ENCODE peak calls at places on chromosomes 2 and 18, in seven cellular contexts. One of them, this sample, is unnamed.

GRCh38 chr18:21163647-21164625 is 52.3 kb upstream of the ROCK1 start:
- DNase-seq in NCI-H1105: no peak
- DNase-seq in COR-L47: no peak
- DNase-seq in endothelial cell of umbilical vein: no peak
- DNase-seq in RWPE1: peak; percentile 54
- DNase-seq in amniotic stem cell: peak; percentile 65
- DNase-seq in GM23248: peak; percentile 93
- DNase-seq in this sample: no peak

GRCh38 chr18:36724591-36725001 is 104.2 kb downstream of the TPGS2 start:
- DNase-seq in NCI-H1105: no peak
- DNase-seq in COR-L47: no peak
- DNase-seq in endothelial cell of umbilical vein: no peak
- DNase-seq in RWPE1: no peak
- DNase-seq in amniotic stem cell: no peak
- DNase-seq in GM23248: peak; percentile 60
- DNase-seq in this sample: no peak

GRCh38 chr2:84906900-84907714 is 1.7 kb downstream of the TMSB10 start:
- DNase-seq in NCI-H1105: no peak
- DNase-seq in COR-L47: peak; percentile 55
- DNase-seq in endothelial cell of umbilical vein: peak; percentile 72
- DNase-seq in RWPE1: peak; percentile 90
- DNase-seq in amniotic stem cell: peak; percentile 56
- DNase-seq in GM23248: peak; percentile 91
- DNase-seq in this sample: peak; percentile 84

GRCh38 chr2:239269173-239269865 is 131.5 kb downstream of the HDAC4 start:
- DNase-seq in NCI-H1105: no peak
- DNase-seq in COR-L47: no peak
- DNase-seq in endothelial cell of umbilical vein: no peak
- DNase-seq in RWPE1: no peak
- DNase-seq in amniotic stem cell: no peak
- DNase-seq in GM23248: peak; percentile 22
- DNase-seq in this sample: no peak

GRCh38 chr2:56088411-56088810 is 95.4 kb upstream of the CCDC85A start:
- DNase-seq in NCI-H1105: no peak
- DNase-seq in COR-L47: no peak
- DNase-seq in endothelial cell of umbilical vein: no peak
- DNase-seq in RWPE1: no peak
- DNase-seq in amniotic stem cell: no peak
- DNase-seq in GM23248: peak; percentile 16
- DNase-seq in this sample: no peak

GRCh38 chr2:75647771-75648170 is 1.2 kb downstream of the MRPL19 start:
- DNase-seq in NCI-H1105: no peak
- DNase-seq in COR-L47: no peak
- DNase-seq in endothelial cell of umbilical vein: no peak
- DNase-seq in RWPE1: no peak
- DNase-seq in amniotic stem cell: no peak
- DNase-seq in GM23248: peak; percentile 38
- DNase-seq in this sample: no peak

GRCh38 chr2:201432038-201432437 is 19.2 kb downstream of the TRAK2 start:
- DNase-seq in NCI-H1105: no peak
- DNase-seq in COR-L47: no peak
- DNase-seq in endothelial cell of umbilical vein: peak; percentile 74
- DNase-seq in RWPE1: peak; percentile 51
- DNase-seq in amniotic stem cell: peak; percentile 65
- DNase-seq in GM23248: peak; percentile 64
- DNase-seq in this sample: no peak

GRCh38 chr18:22710628-22711380 is 222.3 kb upstream of the RBBP8 start:
- DNase-seq in NCI-H1105: no peak
- DNase-seq in COR-L47: no peak
- DNase-seq in endothelial cell of umbilical vein: peak; percentile 60
- DNase-seq in RWPE1: peak; percentile 75
- DNase-seq in amniotic stem cell: no peak
- DNase-seq in GM23248: peak; percentile 59
- DNase-seq in this sample: no peak

GRCh38 chr2:45802739-45803138 is 151.3 kb downstream of the PRKCE start:
- DNase-seq in NCI-H1105: no peak
- DNase-seq in COR-L47: no peak
- DNase-seq in endothelial cell of umbilical vein: no peak
- DNase-seq in RWPE1: no peak
- DNase-seq in amniotic stem cell: no peak
- DNase-seq in GM23248: no peak
- DNase-seq in this sample: no peak

GRCh38 chr2:172181840-172182239 is 79.1 kb upstream of the DLX2 start:
- DNase-seq in NCI-H1105: no peak
- DNase-seq in COR-L47: no peak
- DNase-seq in endothelial cell of umbilical vein: no peak
- DNase-seq in RWPE1: no peak
- DNase-seq in amniotic stem cell: no peak
- DNase-seq in GM23248: peak; percentile 15
- DNase-seq in this sample: no peak

GRCh38 chr18:56716692-56717146 is 65.6 kb downstream of the WDR7 start:
- DNase-seq in NCI-H1105: no peak
- DNase-seq in COR-L47: no peak
- DNase-seq in endothelial cell of umbilical vein: no peak
- DNase-seq in RWPE1: no peak
- DNase-seq in amniotic stem cell: no peak
- DNase-seq in GM23248: no peak
- DNase-seq in this sample: no peak

GRCh38 chr2:9892236-9892635 is 49.0 kb downstream of the TAF1B start:
- DNase-seq in NCI-H1105: no peak
- DNase-seq in COR-L47: no peak
- DNase-seq in endothelial cell of umbilical vein: no peak
- DNase-seq in RWPE1: no peak
- DNase-seq in amniotic stem cell: no peak
- DNase-seq in GM23248: no peak
- DNase-seq in this sample: no peak

GRCh38 chr18:80133124-80133523 is 24.1 kb downstream of the ADNP2 start:
- DNase-seq in NCI-H1105: no peak
- DNase-seq in COR-L47: no peak
- DNase-seq in endothelial cell of umbilical vein: no peak
- DNase-seq in RWPE1: no peak
- DNase-seq in amniotic stem cell: no peak
- DNase-seq in GM23248: no peak
- DNase-seq in this sample: no peak

GRCh38 chr2:164981217-164981990 is 26.1 kb upstream of the SLC38A11 start:
- DNase-seq in NCI-H1105: no peak
- DNase-seq in COR-L47: no peak
- DNase-seq in endothelial cell of umbilical vein: peak; percentile 46
- DNase-seq in RWPE1: no peak
- DNase-seq in amniotic stem cell: no peak
- DNase-seq in GM23248: peak; percentile 58
- DNase-seq in this sample: no peak

GRCh38 chr2:34104601-34105000 is 505.5 kb upstream of the FAM98A start:
- DNase-seq in NCI-H1105: no peak
- DNase-seq in COR-L47: no peak
- DNase-seq in endothelial cell of umbilical vein: peak; percentile 75
- DNase-seq in RWPE1: peak; percentile 42
- DNase-seq in amniotic stem cell: no peak
- DNase-seq in GM23248: peak; percentile 59
- DNase-seq in this sample: peak; percentile 46

GRCh38 chr2:23053580-23053979 is 331.4 kb upstream of the KLHL29 start:
- DNase-seq in NCI-H1105: no peak
- DNase-seq in COR-L47: peak; percentile 14
- DNase-seq in endothelial cell of umbilical vein: no peak
- DNase-seq in RWPE1: no peak
- DNase-seq in amniotic stem cell: no peak
- DNase-seq in GM23248: no peak
- DNase-seq in this sample: no peak

GRCh38 chr2:237952851-237953250 is 14.0 kb upstream of the UBE2F start:
- DNase-seq in NCI-H1105: no peak
- DNase-seq in COR-L47: no peak
- DNase-seq in endothelial cell of umbilical vein: no peak
- DNase-seq in RWPE1: no peak
- DNase-seq in amniotic stem cell: no peak
- DNase-seq in GM23248: no peak
- DNase-seq in this sample: no peak

GRCh38 chr2:133789743-133790142 is 221.5 kb upstream of the NCKAP5 start:
- DNase-seq in NCI-H1105: no peak
- DNase-seq in COR-L47: no peak
- DNase-seq in endothelial cell of umbilical vein: no peak
- DNase-seq in RWPE1: no peak
- DNase-seq in amniotic stem cell: no peak
- DNase-seq in GM23248: no peak
- DNase-seq in this sample: no peak

GRCh38 chr18:68803371-68803770 is 5.5 kb downstream of the CCDC102B start:
- DNase-seq in NCI-H1105: no peak
- DNase-seq in COR-L47: no peak
- DNase-seq in endothelial cell of umbilical vein: no peak
- DNase-seq in RWPE1: no peak
- DNase-seq in amniotic stem cell: no peak
- DNase-seq in GM23248: peak; percentile 73
- DNase-seq in this sample: no peak

GRCh38 chr2:234249873-234250272 is 199.4 kb downstream of the SPP2 start:
- DNase-seq in NCI-H1105: no peak
- DNase-seq in COR-L47: no peak
- DNase-seq in endothelial cell of umbilical vein: peak; percentile 36
- DNase-seq in RWPE1: peak; percentile 84
- DNase-seq in amniotic stem cell: no peak
- DNase-seq in GM23248: peak; percentile 88
- DNase-seq in this sample: no peak

GRCh38 chr18:55794288-55795052 is 206.5 kb upstream of the TCF4 start:
- DNase-seq in NCI-H1105: no peak
- DNase-seq in COR-L47: no peak
- DNase-seq in endothelial cell of umbilical vein: no peak
- DNase-seq in RWPE1: no peak
- DNase-seq in amniotic stem cell: no peak
- DNase-seq in GM23248: peak; percentile 36
- DNase-seq in this sample: no peak

GRCh38 chr2:95721726-95722125 is 129.9 kb downstream of the TRIM43 start:
- DNase-seq in NCI-H1105: no peak
- DNase-seq in COR-L47: no peak
- DNase-seq in endothelial cell of umbilical vein: no peak
- DNase-seq in RWPE1: no peak
- DNase-seq in amniotic stem cell: no peak
- DNase-seq in GM23248: no peak
- DNase-seq in this sample: no peak

GRCh38 chr2:43068730-43069517 is 157.5 kb downstream of the ZFP36L2 start:
- DNase-seq in NCI-H1105: no peak
- DNase-seq in COR-L47: no peak
- DNase-seq in endothelial cell of umbilical vein: no peak
- DNase-seq in RWPE1: no peak
- DNase-seq in amniotic stem cell: no peak
- DNase-seq in GM23248: no peak
- DNase-seq in this sample: no peak

GRCh38 chr2:142989276-142990204 is 112.1 kb downstream of the KYNU start:
- DNase-seq in NCI-H1105: peak; percentile 20
- DNase-seq in COR-L47: peak; percentile 33
- DNase-seq in endothelial cell of umbilical vein: peak; percentile 46
- DNase-seq in RWPE1: no peak
- DNase-seq in amniotic stem cell: peak; percentile 30
- DNase-seq in GM23248: peak; percentile 60
- DNase-seq in this sample: peak; percentile 21

GRCh38 chr2:105797298-105797819 is 52.6 kb downstream of the NCK2 start:
- DNase-seq in NCI-H1105: no peak
- DNase-seq in COR-L47: no peak
- DNase-seq in endothelial cell of umbilical vein: no peak
- DNase-seq in RWPE1: no peak
- DNase-seq in amniotic stem cell: no peak
- DNase-seq in GM23248: peak; percentile 69
- DNase-seq in this sample: no peak

GRCh38 chr18:629303-630150 is 27.9 kb upstream of the TYMS start:
- DNase-seq in NCI-H1105: no peak
- DNase-seq in COR-L47: peak; percentile 10
- DNase-seq in endothelial cell of umbilical vein: no peak
- DNase-seq in RWPE1: no peak
- DNase-seq in amniotic stem cell: no peak
- DNase-seq in GM23248: no peak
- DNase-seq in this sample: no peak

GRCh38 chr2:158002079-158002478 is 99.6 kb upstream of the UPP2 start:
- DNase-seq in NCI-H1105: no peak
- DNase-seq in COR-L47: no peak
- DNase-seq in endothelial cell of umbilical vein: no peak
- DNase-seq in RWPE1: no peak
- DNase-seq in amniotic stem cell: no peak
- DNase-seq in GM23248: no peak
- DNase-seq in this sample: no peak

GRCh38 chr2:130261970-130262760 is 63.9 kb upstream of the TUBA3E start:
- DNase-seq in NCI-H1105: no peak
- DNase-seq in COR-L47: no peak
- DNase-seq in endothelial cell of umbilical vein: no peak
- DNase-seq in RWPE1: peak; percentile 30
- DNase-seq in amniotic stem cell: no peak
- DNase-seq in GM23248: peak; percentile 36
- DNase-seq in this sample: no peak

GRCh38 chr18:36364911-36365624 is 67.6 kb downstream of the FHOD3 start:
- DNase-seq in NCI-H1105: no peak
- DNase-seq in COR-L47: no peak
- DNase-seq in endothelial cell of umbilical vein: no peak
- DNase-seq in RWPE1: no peak
- DNase-seq in amniotic stem cell: no peak
- DNase-seq in GM23248: no peak
- DNase-seq in this sample: no peak

GRCh38 chr2:28403388-28403956 is 10.8 kb downstream of the FOSL2 start:
- DNase-seq in NCI-H1105: peak; percentile 57
- DNase-seq in COR-L47: peak; percentile 71
- DNase-seq in endothelial cell of umbilical vein: no peak
- DNase-seq in RWPE1: no peak
- DNase-seq in amniotic stem cell: no peak
- DNase-seq in GM23248: no peak
- DNase-seq in this sample: no peak

GRCh38 chr2:54575379-54575888 is 119.3 kb downstream of the SPTBN1 start:
- DNase-seq in NCI-H1105: no peak
- DNase-seq in COR-L47: no peak
- DNase-seq in endothelial cell of umbilical vein: no peak
- DNase-seq in RWPE1: peak; percentile 84
- DNase-seq in amniotic stem cell: no peak
- DNase-seq in GM23248: peak; percentile 36
- DNase-seq in this sample: no peak

GRCh38 chr2:50401772-50402653 is 629.9 kb downstream of the NRXN1 start:
- DNase-seq in NCI-H1105: peak; percentile 53
- DNase-seq in COR-L47: peak; percentile 40
- DNase-seq in endothelial cell of umbilical vein: peak; percentile 71
- DNase-seq in RWPE1: peak; percentile 26
- DNase-seq in amniotic stem cell: peak; percentile 1
- DNase-seq in GM23248: peak; percentile 55
- DNase-seq in this sample: peak; percentile 52

GRCh38 chr18:12686100-12686499 is 16.4 kb downstream of the CEP76 start:
- DNase-seq in NCI-H1105: no peak
- DNase-seq in COR-L47: peak; percentile 25
- DNase-seq in endothelial cell of umbilical vein: peak; percentile 38
- DNase-seq in RWPE1: no peak
- DNase-seq in amniotic stem cell: no peak
- DNase-seq in GM23248: peak; percentile 33
- DNase-seq in this sample: no peak

GRCh38 chr2:200104015-200104414 is 148.6 kb downstream of the MAIP1 start:
- DNase-seq in NCI-H1105: no peak
- DNase-seq in COR-L47: no peak
- DNase-seq in endothelial cell of umbilical vein: no peak
- DNase-seq in RWPE1: no peak
- DNase-seq in amniotic stem cell: no peak
- DNase-seq in GM23248: peak; percentile 37
- DNase-seq in this sample: no peak